ENCODE peak calls at places on chromosomes 2 and 18, in six cellular contexts. O is K562, X is GM23338, G is GM12878, Q is H1, R is HepG2. F is an unnamed sample.

GRCh38 chr2:203732072-203732952 is 25.9 kb downstream of the CD28 start:
- DNase-seq in R (no peak), X (no peak), G (no peak), Q (no peak), O (no peak), F (no peak)

GRCh38 chr2:3189076-3189591 is 188.5 kb downstream of the EIPR1 start:
- DNase-seq in R (no peak), O (no peak), X (no peak), Q (no peak), G (no peak), F (no peak)

GRCh38 chr2:111659361-111660281 is 224.4 kb downstream of the ANAPC1 start:
- DNase-seq in X (peak), O (no peak), G (no peak), R (peak), Q (peak), F (peak)

GRCh38 chr2:64551851-64552250 is 27.7 kb downstream of the AFTPH start:
- DNase-seq in O (no peak), R (no peak), Q (no peak), X (no peak), G (no peak), F (no peak)

GRCh38 chr2:232473467-232473890 is 14.2 kb downstream of the ECEL1 start:
- DNase-seq in Q (no peak), G (no peak), O (no peak), R (no peak), X (no peak), F (no peak)

GRCh38 chr18:58125183-58125582 is 81.2 kb downstream of the NEDD4L start:
- DNase-seq in X (peak), Q (no peak), O (peak), G (no peak), R (no peak), F (no peak)

GRCh38 chr18:58176915-58177717 is 133.1 kb downstream of the NEDD4L start:
- DNase-seq in Q (no peak), O (no peak), R (no peak), G (no peak), X (no peak), F (no peak)

GRCh38 chr18:7576685-7577084 is 9.6 kb downstream of the PTPRM start:
- DNase-seq in O (no peak), Q (no peak), R (no peak), G (no peak), X (no peak), F (no peak)

GRCh38 chr2:120993661-120994060 is 258.0 kb downstream of the GLI2 start:
- DNase-seq in G (no peak), O (no peak), Q (no peak), R (no peak), X (no peak), F (no peak)
- TF ChIP-seq CREB1 in G (no peak), O (no peak), Q (no peak), R (no peak), X (no peak), F (no peak)

GRCh38 chr18:74215863-74216262 is 67.5 kb downstream of the TIMM21 start:
- DNase-seq in R (no peak), X (no peak), O (no peak), Q (no peak), G (no peak), F (no peak)

GRCh38 chr18:74219056-74219455 is 70.7 kb downstream of the TIMM21 start:
- DNase-seq in X (no peak), Q (no peak), R (no peak), G (no peak), O (no peak), F (no peak)

GRCh38 chr18:74221081-74221480 is 70.7 kb downstream of the CYB5A start:
- DNase-seq in R (no peak), Q (no peak), O (no peak), X (no peak), G (no peak), F (no peak)

GRCh38 chr18:74216661-74217110 is 68.4 kb downstream of the TIMM21 start:
- DNase-seq in G (no peak), R (no peak), O (no peak), X (no peak), Q (no peak), F (no peak)

DNA sequence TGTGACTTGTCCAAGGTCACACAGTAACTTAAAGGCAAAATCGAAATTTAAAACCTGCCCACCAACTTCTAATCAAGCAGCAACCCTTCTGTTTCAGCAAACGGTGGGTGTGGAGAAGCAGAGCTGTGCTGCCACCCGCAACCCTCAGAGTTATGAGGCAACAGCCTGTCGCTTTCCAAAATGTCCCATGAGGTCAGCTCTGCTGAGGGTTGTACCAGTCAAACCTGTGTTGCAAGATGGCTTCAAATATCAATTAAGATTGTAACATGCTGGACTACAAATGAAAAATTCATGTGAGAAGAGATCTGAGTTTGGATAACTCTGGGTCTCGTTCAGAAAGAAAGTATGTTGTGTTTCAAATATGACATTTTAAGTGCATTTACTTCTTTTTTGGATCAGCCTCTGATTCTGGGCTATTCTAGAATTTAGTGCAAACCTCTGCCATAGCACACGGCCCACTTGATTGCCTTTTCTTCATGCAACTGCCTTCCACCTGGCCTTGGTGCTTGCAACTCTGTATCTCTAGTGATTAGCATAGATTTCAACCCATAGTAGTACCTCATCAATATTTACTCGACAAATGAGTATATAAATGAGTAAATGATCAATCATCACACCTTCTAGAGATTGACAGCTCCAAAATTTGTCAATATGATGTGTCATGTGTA is 69.3 kb downstream of the TIMM21 start:
- DNase-seq in Q (no peak), O (no peak), R (no peak), X (no peak), G (no peak), F (no peak)
- TF ChIP-seq CREB1 in Q (no peak), O (no peak), R (no peak), X (no peak), G (no peak), F (no peak)

GRCh38 chr2:45205480-45205879 is 196.2 kb upstream of the SIX2 start:
- DNase-seq in R (no peak), G (no peak), O (no peak), Q (no peak), X (no peak), F (no peak)

GRCh38 chr2:45194611-45195010 is 185.4 kb upstream of the SIX2 start:
- DNase-seq in R (no peak), G (no peak), X (no peak), Q (no peak), O (no peak), F (no peak)

GRCh38 chr2:45195916-45196315 is 186.7 kb upstream of the SIX2 start:
- DNase-seq in Q (no peak), R (no peak), G (no peak), O (no peak), X (no peak), F (no peak)

GRCh38 chr2:45203400-45203799 is 194.1 kb upstream of the SIX2 start:
- DNase-seq in O (no peak), X (no peak), Q (no peak), G (no peak), R (no peak), F (no peak)

GRCh38 chr2:45199973-45200372 is 190.7 kb upstream of the SIX2 start:
- DNase-seq in R (no peak), Q (no peak), G (no peak), X (no peak), O (no peak), F (no peak)
- TF ChIP-seq CREB1 in R (no peak), Q (no peak), G (no peak), X (no peak), O (no peak), F (no peak)

DNA sequence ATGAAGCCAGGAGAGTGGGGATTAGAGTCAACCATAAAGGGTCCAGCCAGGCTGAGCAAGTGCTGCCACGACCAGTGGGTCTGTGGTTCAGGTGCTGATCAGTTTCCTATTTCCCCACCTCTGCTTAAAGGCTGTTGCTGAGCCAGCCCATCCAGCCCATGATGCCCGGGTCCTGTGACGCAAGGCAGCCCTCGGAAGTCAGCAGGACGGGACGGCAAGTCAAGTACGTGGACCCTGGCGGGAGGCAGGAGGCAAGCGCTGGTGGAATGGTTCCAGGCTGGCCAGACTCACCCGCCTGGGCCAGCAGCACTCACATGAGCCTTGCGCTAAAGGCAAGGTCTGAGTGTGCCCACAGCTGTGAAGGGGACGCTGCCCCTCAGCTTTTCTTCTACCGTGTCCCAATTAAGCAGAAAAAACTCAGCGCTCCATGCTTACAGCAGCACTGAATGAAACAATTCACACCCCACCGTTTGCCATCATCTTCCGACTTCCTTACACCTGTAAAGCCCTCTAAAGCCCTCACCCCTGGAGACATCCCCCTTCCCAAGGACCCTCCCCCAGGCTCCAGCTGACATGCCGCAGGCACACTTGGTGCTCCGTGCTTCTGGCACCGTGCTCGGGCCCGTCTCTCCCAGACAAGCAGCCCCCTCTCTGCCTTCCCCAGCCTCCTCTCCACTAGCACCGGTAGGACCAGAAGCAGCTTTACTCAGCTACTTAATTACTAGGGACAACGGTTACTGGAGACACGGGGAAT is 11.3 kb upstream of the RPL31 start:
- DNase-seq in X (no peak), R (no peak), G (no peak), Q (no peak), O (no peak), F (no peak)
- TF ChIP-seq CREB1 in X (no peak), R (no peak), G (no peak), Q (no peak), O (no peak), F (no peak)

GRCh38 chr18:48151421-48152095 is 221.1 kb upstream of the SMAD2 start:
- DNase-seq in O (no peak), G (no peak), Q (no peak), R (no peak), X (no peak), F (no peak)
- TF ChIP-seq CREB1 in O (no peak), G (no peak), Q (no peak), R (no peak), X (no peak), F (no peak)

DNA sequence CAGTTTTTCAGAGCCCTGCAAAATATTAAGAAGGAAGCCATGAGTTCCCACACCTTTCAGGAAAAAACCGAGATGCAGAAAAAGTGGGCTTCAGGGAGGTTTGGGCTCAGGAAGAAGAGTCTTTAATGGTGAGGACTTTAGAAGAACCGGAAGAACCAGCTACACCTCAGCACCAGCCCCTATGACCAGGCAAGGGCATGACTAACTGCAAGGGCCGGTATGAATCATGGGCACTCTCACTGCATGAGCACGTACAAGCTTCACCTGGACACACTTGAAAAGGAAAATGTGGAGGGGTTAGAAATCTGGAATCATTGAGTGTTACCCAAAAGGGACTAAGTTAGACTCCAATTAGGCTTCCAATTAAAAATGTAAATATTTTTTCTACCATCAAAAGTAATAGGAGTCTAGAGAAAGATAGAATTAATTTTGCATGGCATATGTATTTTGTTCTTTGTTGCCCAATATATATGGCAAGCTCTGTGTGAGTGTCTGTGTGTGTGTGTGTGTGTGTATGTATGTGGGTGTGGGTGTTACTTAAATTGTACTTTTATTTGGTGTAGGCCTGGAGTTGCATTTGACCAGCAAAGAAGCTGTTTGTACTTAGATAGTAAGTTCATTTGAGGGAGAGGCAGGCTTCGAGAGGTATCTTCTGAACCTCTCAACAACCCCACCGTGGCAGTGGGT is 66.5 kb upstream of the THUMPD2 start:
- DNase-seq in Q (no peak), R (no peak), X (no peak), G (no peak), O (no peak), F (no peak)
- TF ChIP-seq CREB1 in Q (no peak), R (no peak), X (no peak), G (no peak), O (no peak), F (no peak)

F was measured in WTC11.